ENCODE peak calls at places on chromosomes 11 and 22, in eight cellular contexts. S, E, I, H, P, V, Z and N are unnamed samples.

GRCh38 chr22:31586137-31586920 is 75.7 kb downstream of the PISD start:
- DNase-seq in S (no peak), E (peak; percentile 81), I (peak; percentile 87), H (no peak), P (no peak), V (no peak), Z (no peak), N (peak; percentile 84)

GRCh38 chr11:100908746-100909145 is 220.9 kb downstream of the PGR start:
- DNase-seq in S (no peak), E (peak; percentile 58), I (peak; percentile 57), H (peak; percentile 74), P (no peak), V (no peak), Z (peak; percentile 29), N (no peak)

GRCh38 chr11:116852261-116853125 is 15.1 kb upstream of the APOA1 start:
- DNase-seq in S (no peak), E (peak; percentile 53), I (no peak), H (peak; percentile 59), P (no peak), V (peak; percentile 77), Z (peak; percentile 47), N (no peak)

GRCh38 chr11:83711035-83711630 is 425.0 kb upstream of the CCDC90B start:
- DNase-seq in S (no peak), E (peak; percentile 6), I (no peak), H (no peak), P (no peak), V (no peak), Z (no peak), N (no peak)

GRCh38 chr22:48501231-48501750 is 1326.4 kb downstream of the BRD1 start:
- DNase-seq in S (peak; percentile 46), E (no peak), I (no peak), H (no peak), P (no peak), V (no peak), Z (no peak), N (no peak)

GRCh38 chr11:57647368-57647767 is 2.3 kb downstream of the YPEL4 start:
- DNase-seq in S (no peak), E (peak; percentile 41), I (no peak), H (no peak), P (no peak), V (no peak), Z (no peak), N (no peak)

GRCh38 chr11:45896392-45897068 is 10.5 kb downstream of the FREY1 start:
- DNase-seq in S (peak; percentile 74), E (no peak), I (no peak), H (no peak), P (no peak), V (no peak), Z (no peak), N (no peak)

GRCh38 chr22:23289851-23290724 is 109.8 kb downstream of the BCR start:
- DNase-seq in S (no peak), E (peak; percentile 76), I (peak; percentile 35), H (peak; percentile 19), P (peak; percentile 47), V (peak; percentile 29), Z (peak; percentile 61), N (no peak)

GRCh38 chr22:46066691-46067090 is 83.6 kb upstream of the PPARA start:
- DNase-seq in S (peak; percentile 37), E (peak; percentile 82), I (no peak), H (no peak), P (no peak), V (peak; percentile 58), Z (no peak), N (no peak)

GRCh38 chr11:15818132-15818842 is 538.1 kb downstream of the SOX6 start:
- DNase-seq in S (no peak), E (no peak), I (no peak), H (no peak), P (no peak), V (no peak), Z (no peak), N (no peak)

GRCh38 chr11:99418927-99419707 is 398.4 kb downstream of the CNTN5 start:
- DNase-seq in S (no peak), E (no peak), I (peak; percentile 31), H (no peak), P (no peak), V (no peak), Z (no peak), N (no peak)

GRCh38 chr11:4430060-4430459 is 19.0 kb upstream of the OR52K2 start:
- DNase-seq in S (no peak), E (no peak), I (no peak), H (no peak), P (no peak), V (no peak), Z (no peak), N (no peak)

GRCh38 chr22:23709107-23709506 is 18.3 kb downstream of the RGL4 start:
- DNase-seq in S (no peak), E (peak; percentile 63), I (no peak), H (no peak), P (no peak), V (no peak), Z (no peak), N (no peak)

GRCh38 chr11:62142921-62143320 is 19.1 kb downstream of the INCENP start:
- DNase-seq in S (no peak), E (no peak), I (no peak), H (no peak), P (no peak), V (no peak), Z (no peak), N (no peak)

GRCh38 chr11:65437436-65438227 is 15.0 kb downstream of the NEAT1 start:
- DNase-seq in S (no peak), E (peak; percentile 44), I (no peak), H (no peak), P (no peak), V (peak; percentile 23), Z (no peak), N (no peak)
- H3K4me3 ChIP-seq in S (peak overlapping the region; percentile 32), E (peak overlapping the region; percentile 35), I (no peak overlapping the region), H (no peak overlapping the region), P (no peak overlapping the region), V (no peak overlapping the region), Z (no peak overlapping the region), N (peak overlapping the region; percentile 4)

DNA sequence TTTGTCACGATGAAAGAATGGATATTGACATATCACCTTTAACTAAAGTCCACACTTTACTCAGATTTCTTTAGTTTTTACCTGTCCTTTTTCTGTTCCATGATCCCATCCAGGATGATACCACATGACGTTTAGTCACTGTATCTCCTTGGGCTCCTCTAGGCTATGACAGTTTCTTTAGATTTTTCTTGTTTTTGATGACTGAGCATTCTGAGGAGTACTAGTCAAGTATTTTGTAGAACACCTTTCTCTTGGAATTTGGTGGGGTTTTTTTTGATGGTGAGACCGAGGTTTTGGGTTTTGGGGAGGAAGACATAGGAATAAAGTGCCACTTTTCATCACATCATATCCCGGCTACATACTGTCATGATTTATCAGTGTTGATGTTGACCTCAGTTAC is 4.0 kb downstream of the LDHAL6A start:
- DNase-seq in S (no peak), E (no peak), I (no peak), H (no peak), P (no peak), V (no peak), Z (no peak), N (no peak)
- H3K4me3 ChIP-seq in S (no peak overlapping the region), E (no peak overlapping the region), I (no peak overlapping the region), H (no peak overlapping the region), P (no peak overlapping the region), V (no peak overlapping the region), Z (no peak overlapping the region), N (no peak overlapping the region)

DNA sequence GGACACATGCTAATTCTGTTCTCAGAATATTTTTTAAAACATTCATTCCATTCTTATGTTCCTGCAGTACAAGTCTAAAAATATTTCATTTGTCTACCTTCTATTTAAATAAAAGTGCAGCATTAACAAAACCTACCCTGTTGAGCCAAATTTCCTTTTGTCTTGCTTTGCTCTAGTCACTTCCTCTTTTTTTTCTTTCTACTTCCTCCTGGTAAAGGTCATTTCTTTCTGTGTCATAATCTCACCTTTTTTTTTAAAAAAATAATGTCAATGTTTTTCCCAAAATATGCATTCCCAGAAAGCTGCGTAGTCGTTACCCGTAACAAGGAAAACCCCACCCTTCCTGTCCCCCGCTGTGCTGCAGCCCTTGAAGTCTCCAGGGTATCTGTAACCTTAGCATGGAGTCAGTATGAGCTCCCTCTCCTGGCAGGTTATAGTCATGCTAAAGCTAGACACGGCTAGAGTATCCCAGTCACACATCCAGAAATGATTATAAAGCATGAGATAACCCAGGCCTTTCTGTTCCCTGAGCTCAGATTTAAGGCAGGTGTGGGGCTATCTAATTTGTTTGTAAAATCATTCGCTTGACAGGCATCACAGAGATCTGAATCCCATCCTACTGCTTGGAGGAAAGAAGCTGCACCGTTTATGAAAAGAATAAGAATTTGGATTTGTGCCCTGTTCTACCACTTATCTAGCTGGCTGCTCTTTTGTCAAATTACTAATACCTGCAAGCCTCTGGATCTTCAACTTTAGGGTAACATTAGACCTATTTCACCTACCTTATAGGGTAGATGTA is 51.1 kb upstream of the EED start:
- DNase-seq in S (peak; percentile 77), E (peak; percentile 84), I (peak; percentile 88), H (peak; percentile 85), P (peak; percentile 31), V (peak; percentile 78), Z (peak; percentile 85), N (peak; percentile 38)
- H3K4me3 ChIP-seq in S (peak overlapping the region; percentile 45), E (peak overlapping the region; percentile 20), I (peak overlapping the region; percentile 33), H (peak overlapping the region; percentile 54), P (peak overlapping the region; percentile 33), V (peak overlapping the region; percentile 10), Z (peak overlapping the region; percentile 59), N (peak overlapping the region; percentile 10)

DNA sequence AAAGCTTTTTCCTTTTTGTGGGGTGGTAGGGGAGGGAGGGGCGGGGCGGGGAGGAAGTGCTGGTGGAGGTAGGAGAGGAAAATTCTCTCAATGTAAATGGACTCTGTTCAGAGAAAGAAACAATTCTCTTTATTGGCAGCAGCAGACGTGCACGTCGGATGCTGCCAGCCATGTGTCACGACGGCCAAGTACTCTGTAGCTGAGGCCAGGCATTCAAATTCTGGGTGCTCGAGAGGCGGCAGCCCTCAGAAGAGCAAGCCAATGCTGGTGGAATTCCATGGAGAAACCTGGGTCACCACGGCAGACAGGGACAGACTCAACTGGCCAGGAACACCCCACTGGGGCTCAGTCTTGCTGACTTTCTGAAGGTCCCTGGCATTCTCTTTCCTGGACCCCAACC is 90.8 kb downstream of the ABTB2 start:
- DNase-seq in S (no peak), E (peak; percentile 60), I (no peak), H (no peak), P (no peak), V (no peak), Z (no peak), N (no peak)
- H3K4me3 ChIP-seq in S (no peak overlapping the region), E (no peak overlapping the region), I (no peak overlapping the region), H (no peak overlapping the region), P (no peak overlapping the region), V (no peak overlapping the region), Z (no peak overlapping the region), N (no peak overlapping the region)

GRCh38 chr11:64638017-64638664 is 47.1 kb downstream of the SLC22A12 start:
- DNase-seq in S (no peak), E (peak; percentile 18), I (no peak), H (no peak), P (no peak), V (no peak), Z (no peak), N (no peak)
- H3K4me3 ChIP-seq in S (peak overlapping the region; percentile 32), E (no peak overlapping the region), I (no peak overlapping the region), H (no peak overlapping the region), P (no peak overlapping the region), V (no peak overlapping the region), Z (no peak overlapping the region), N (no peak overlapping the region)

DNA sequence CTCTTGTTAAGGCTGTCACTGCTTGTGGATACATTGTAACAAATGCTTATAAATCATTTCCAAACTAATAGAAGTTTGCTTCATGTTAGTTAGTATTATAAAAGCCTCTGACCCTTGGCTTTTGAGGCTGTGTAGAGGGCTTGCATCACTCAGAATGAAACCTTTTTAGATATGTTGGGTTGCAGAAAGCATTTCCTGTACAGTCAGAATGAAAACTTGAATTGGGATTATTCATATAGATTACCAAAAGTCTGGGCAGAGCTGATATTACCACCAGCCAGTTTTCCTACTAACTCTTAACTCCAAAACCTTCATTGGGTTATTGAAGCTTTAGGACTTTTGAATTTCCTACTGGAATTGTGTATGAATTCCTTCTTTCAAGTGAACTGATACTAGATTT is 12.0 kb downstream of the KMT2A start:
- DNase-seq in S (no peak), E (peak; percentile 78), I (no peak), H (no peak), P (no peak), V (peak; percentile 58), Z (peak; percentile 78), N (no peak)
- H3K4me3 ChIP-seq in S (no peak overlapping the region), E (peak overlapping the region; percentile 26), I (no peak overlapping the region), H (no peak overlapping the region), P (no peak overlapping the region), V (no peak overlapping the region), Z (no peak overlapping the region), N (no peak overlapping the region)